ENCODE peak calls at places on chromosomes 12 and 14, in four cellular contexts. Q is psoas muscle, X is nephron progenitor cell, U is lung microvascular endothelial cell. O is an unnamed sample.

GRCh38 chr12:2976581-2976996 is 17.4 kb downstream of the TEAD4 start:
- DNase-seq in Q (no peak), X (no peak), U (no peak), O (no peak)

GRCh38 chr12:127559349-127560040 is 707.5 kb upstream of the TMEM132C start:
- DNase-seq in Q (no peak), X (peak; percentile 29), U (peak; percentile 86), O (peak; percentile 5)

GRCh38 chr12:65962921-65963883 is 138.9 kb downstream of the HMGA2 start:
- DNase-seq in Q (no peak), X (peak; percentile 16), U (peak; percentile 54), O (no peak)

GRCh38 chr12:79121486-79121885 is 256.9 kb downstream of the SYT1 start:
- DNase-seq in Q (no peak), X (no peak), U (peak; percentile 9), O (no peak)

GRCh38 chr12:96249196-96250118 is 55.3 kb downstream of the ELK3 start:
- DNase-seq in Q (peak; percentile 85), X (peak; percentile 70), U (peak; percentile 90), O (no peak)

GRCh38 chr12:41277019-41277770 is 89.1 kb downstream of the PDZRN4 start:
- DNase-seq in Q (no peak), X (peak; percentile 43), U (peak; percentile 75), O (no peak)

GRCh38 chr12:80643961-80644360 is 63.5 kb upstream of the MYF6 start:
- DNase-seq in Q (no peak), X (no peak), U (no peak), O (no peak)

GRCh38 chr12:53791735-53792326 is 40.1 kb upstream of the CISTR start:
- DNase-seq in Q (peak; percentile 52), X (peak; percentile 40), U (peak; percentile 17), O (no peak)

GRCh38 chr14:91419044-91419397 is 1.4 kb upstream of the CCDC88C start:
- DNase-seq in Q (no peak), X (no peak), U (no peak), O (no peak)

GRCh38 chr14:81309511-81309910 is 88.8 kb upstream of the GTF2A1 start:
- DNase-seq in Q (no peak), X (no peak), U (no peak), O (no peak)

GRCh38 chr12:10016881-10017280 is 6.5 kb downstream of the CLEC12B start:
- DNase-seq in Q (no peak), X (no peak), U (peak; percentile 96), O (no peak)

GRCh38 chr12:113359133-113359938 is 949 bp downstream of the PLBD2 start:
- DNase-seq in Q (peak; percentile 81), X (no peak), U (no peak), O (peak; percentile 18)

GRCh38 chr12:100186071-100186470 is 14.5 kb upstream of the ACTR6 start:
- DNase-seq in Q (no peak), X (no peak), U (no peak), O (no peak)

GRCh38 chr12:10557766-10558165 is 52.1 kb downstream of the EIF2S3B start:
- DNase-seq in Q (no peak), X (no peak), U (no peak), O (no peak)

GRCh38 chr12:81207173-81207572 is 129.3 kb downstream of the ACSS3 start:
- DNase-seq in Q (no peak), X (no peak), U (no peak), O (no peak)

GRCh38 chr12:120117961-120118709 is 1.6 kb upstream of the RAB35 start:
- DNase-seq in Q (no peak), X (no peak), U (peak; percentile 72), O (no peak)

GRCh38 chr12:84789184-84789583 is 123.4 kb downstream of the SLC6A15 start:
- DNase-seq in Q (no peak), X (no peak), U (no peak), O (no peak)

O was measured in stimulated activated naive B cell treated with anti-CD40 and anti-IgM and Interleukin-4, amounts not matched to agents 10 μg/mL and 1 μg/mL and 100 μg/mL, for 72 hours.